ENCODE peak calls at places on chromosomes 4 and X, in six cellular contexts. One of them, this sample, is unnamed. For H3K4me1 and H3K36me3, the result is how much of the 10 kb centered on the place peaks cover.

GRCh38 chr4:61545902-61546498 is 345.9 kb downstream of the ADGRL3 start:
- DNase-seq in HCT116: no peak
- DNase-seq in thoracic aorta: no peak
- DNase-seq in mesenchymal stem cell: peak
- DNase-seq in mammary epithelial cell: no peak
- DNase-seq in right lobe of liver: no peak
- DNase-seq in this sample: no peak

GRCh38 chr4:98706200-98706813 is 47.9 kb upstream of the TSPAN5 start:
- DNase-seq in HCT116: no peak
- DNase-seq in thoracic aorta: no peak
- DNase-seq in mesenchymal stem cell: no peak
- DNase-seq in mammary epithelial cell: no peak
- DNase-seq in right lobe of liver: no peak
- DNase-seq in this sample: no peak

GRCh38 chr4:18938343-18939109 is 917.0 kb upstream of the LCORL start:
- DNase-seq in HCT116: no peak
- DNase-seq in thoracic aorta: no peak
- DNase-seq in mesenchymal stem cell: no peak
- DNase-seq in mammary epithelial cell: no peak
- DNase-seq in right lobe of liver: no peak
- DNase-seq in this sample: no peak

GRCh38 chr4:88814043-88814617 is 116.5 kb upstream of the NAP1L5 start:
- DNase-seq in HCT116: no peak
- DNase-seq in thoracic aorta: no peak
- DNase-seq in mesenchymal stem cell: no peak
- DNase-seq in mammary epithelial cell: no peak
- DNase-seq in right lobe of liver: peak
- DNase-seq in this sample: no peak

GRCh38 chr4:29423836-29424721 is 1296.1 kb upstream of the PCDH7 start:
- DNase-seq in HCT116: peak
- DNase-seq in thoracic aorta: no peak
- DNase-seq in mesenchymal stem cell: peak
- DNase-seq in mammary epithelial cell: peak
- DNase-seq in right lobe of liver: no peak
- DNase-seq in this sample: no peak

GRCh38 chr4:141339386-141339785 is 118.7 kb downstream of the ZNF330 start:
- DNase-seq in HCT116: no peak
- DNase-seq in thoracic aorta: no peak
- DNase-seq in mesenchymal stem cell: no peak
- DNase-seq in mammary epithelial cell: no peak
- DNase-seq in right lobe of liver: no peak
- DNase-seq in this sample: no peak

GRCh38 chr4:74109894-74110605 is 11.1 kb upstream of the CXCL2 start:
- DNase-seq in HCT116: peak
- DNase-seq in thoracic aorta: no peak
- DNase-seq in mesenchymal stem cell: peak
- DNase-seq in mammary epithelial cell: peak
- DNase-seq in right lobe of liver: no peak
- DNase-seq in this sample: no peak

GRCh38 chr4:125191252-125191651 is 123.5 kb upstream of the FAT4 start:
- DNase-seq in HCT116: no peak
- DNase-seq in thoracic aorta: no peak
- DNase-seq in mesenchymal stem cell: no peak
- DNase-seq in mammary epithelial cell: peak
- DNase-seq in right lobe of liver: no peak
- DNase-seq in this sample: no peak

GRCh38 chrX:15245896-15246295 is 24.0 kb downstream of the ASB9 start:
- DNase-seq in HCT116: no peak
- DNase-seq in thoracic aorta: no peak
- DNase-seq in mesenchymal stem cell: no peak
- DNase-seq in mammary epithelial cell: no peak
- DNase-seq in right lobe of liver: no peak
- DNase-seq in this sample: no peak

GRCh38 chr4:33107813-33108212 is 2387.6 kb downstream of the PCDH7 start:
- DNase-seq in HCT116: no peak
- DNase-seq in thoracic aorta: no peak
- DNase-seq in mesenchymal stem cell: peak
- DNase-seq in mammary epithelial cell: no peak
- DNase-seq in right lobe of liver: no peak
- DNase-seq in this sample: no peak

GRCh38 chr4:25863347-25863784 is 578 bp upstream of the SEL1L3 start:
- DNase-seq in HCT116: no peak
- DNase-seq in thoracic aorta: no peak
- DNase-seq in mesenchymal stem cell: no peak
- DNase-seq in mammary epithelial cell: no peak
- DNase-seq in right lobe of liver: peak
- DNase-seq in this sample: no peak

GRCh38 chr4:169340834-169341233 is 70.1 kb upstream of the SH3RF1 start:
- DNase-seq in HCT116: no peak
- DNase-seq in thoracic aorta: no peak
- DNase-seq in mesenchymal stem cell: no peak
- DNase-seq in mammary epithelial cell: no peak
- DNase-seq in right lobe of liver: no peak
- DNase-seq in this sample: no peak

GRCh38 chr4:6924361-6924779 is 14.7 kb downstream of the TBC1D14 start:
- DNase-seq in HCT116: no peak
- DNase-seq in thoracic aorta: no peak
- DNase-seq in mesenchymal stem cell: no peak
- DNase-seq in mammary epithelial cell: no peak
- DNase-seq in right lobe of liver: peak
- DNase-seq in this sample: no peak

GRCh38 chr4:154503598-154503997 is 12.0 kb upstream of the DCHS2 start:
- DNase-seq in HCT116: peak
- DNase-seq in thoracic aorta: no peak
- DNase-seq in mesenchymal stem cell: peak
- DNase-seq in mammary epithelial cell: peak
- DNase-seq in right lobe of liver: no peak
- DNase-seq in this sample: no peak

GRCh38 chr4:84852081-84852480 is 114.4 kb downstream of the WDFY3 start:
- DNase-seq in HCT116: peak
- DNase-seq in thoracic aorta: no peak
- DNase-seq in mesenchymal stem cell: no peak
- DNase-seq in mammary epithelial cell: peak
- DNase-seq in right lobe of liver: no peak
- DNase-seq in this sample: no peak

GRCh38 chr4:11719879-11720278 is 291.2 kb upstream of the HS3ST1 start:
- DNase-seq in HCT116: no peak
- DNase-seq in thoracic aorta: no peak
- DNase-seq in mesenchymal stem cell: no peak
- DNase-seq in mammary epithelial cell: no peak
- DNase-seq in right lobe of liver: no peak
- DNase-seq in this sample: no peak

GRCh38 chr4:172698256-172698655 is 470.4 kb upstream of the GALNT7 start:
- DNase-seq in HCT116: no peak
- DNase-seq in thoracic aorta: no peak
- DNase-seq in mesenchymal stem cell: no peak
- DNase-seq in mammary epithelial cell: no peak
- DNase-seq in right lobe of liver: no peak
- DNase-seq in this sample: no peak
- H3K4me1 ChIP-seq in HCT116: under half
- H3K4me1 ChIP-seq in thoracic aorta: under half
- H3K4me1 ChIP-seq in mesenchymal stem cell: under half
- H3K4me1 ChIP-seq in mammary epithelial cell: under half
- H3K4me1 ChIP-seq in right lobe of liver: under half
- H3K4me1 ChIP-seq in this sample: under half

GRCh38 chr4:76920715-76921114 is 22.8 kb upstream of the SOWAHB start:
- DNase-seq in HCT116: no peak
- DNase-seq in thoracic aorta: no peak
- DNase-seq in mesenchymal stem cell: no peak
- DNase-seq in mammary epithelial cell: no peak
- DNase-seq in right lobe of liver: no peak
- DNase-seq in this sample: no peak

GRCh38 chr4:76926841-76927240 is 22.7 kb upstream of the SEPTIN11 start:
- DNase-seq in HCT116: no peak
- DNase-seq in thoracic aorta: no peak
- DNase-seq in mesenchymal stem cell: no peak
- DNase-seq in mammary epithelial cell: no peak
- DNase-seq in right lobe of liver: no peak
- DNase-seq in this sample: no peak

GRCh38 chr4:76923619-76924357 is 25.8 kb upstream of the SEPTIN11 start:
- DNase-seq in HCT116: no peak
- DNase-seq in thoracic aorta: no peak
- DNase-seq in mesenchymal stem cell: no peak
- DNase-seq in mammary epithelial cell: peak
- DNase-seq in right lobe of liver: no peak
- DNase-seq in this sample: no peak
- H3K4me3 ChIP-seq in HCT116: no peak
- H3K4me3 ChIP-seq in thoracic aorta: no peak
- H3K4me3 ChIP-seq in mesenchymal stem cell: no peak
- H3K4me3 ChIP-seq in mammary epithelial cell: no peak
- H3K4me3 ChIP-seq in right lobe of liver: no peak
- H3K4me3 ChIP-seq in this sample: no peak

GRCh38 chr4:3244002-3244401 is 5.0 kb upstream of the MSANTD1 start:
- DNase-seq in HCT116: no peak
- DNase-seq in thoracic aorta: no peak
- DNase-seq in mesenchymal stem cell: no peak
- DNase-seq in mammary epithelial cell: no peak
- DNase-seq in right lobe of liver: no peak
- DNase-seq in this sample: no peak

GRCh38 chr4:3246458-3247398 is 2.2 kb upstream of the MSANTD1 start:
- DNase-seq in HCT116: no peak
- DNase-seq in thoracic aorta: no peak
- DNase-seq in mesenchymal stem cell: no peak
- DNase-seq in mammary epithelial cell: no peak
- DNase-seq in right lobe of liver: no peak
- DNase-seq in this sample: no peak

GRCh38 chr4:3243066-3243775 is 5.7 kb upstream of the MSANTD1 start:
- DNase-seq in HCT116: no peak
- DNase-seq in thoracic aorta: no peak
- DNase-seq in mesenchymal stem cell: no peak
- DNase-seq in mammary epithelial cell: no peak
- DNase-seq in right lobe of liver: no peak
- DNase-seq in this sample: no peak

GRCh38 chr4:3245676-3246075 is 3.3 kb upstream of the MSANTD1 start:
- DNase-seq in HCT116: no peak
- DNase-seq in thoracic aorta: no peak
- DNase-seq in mesenchymal stem cell: no peak
- DNase-seq in mammary epithelial cell: no peak
- DNase-seq in right lobe of liver: no peak
- DNase-seq in this sample: no peak

DNA sequence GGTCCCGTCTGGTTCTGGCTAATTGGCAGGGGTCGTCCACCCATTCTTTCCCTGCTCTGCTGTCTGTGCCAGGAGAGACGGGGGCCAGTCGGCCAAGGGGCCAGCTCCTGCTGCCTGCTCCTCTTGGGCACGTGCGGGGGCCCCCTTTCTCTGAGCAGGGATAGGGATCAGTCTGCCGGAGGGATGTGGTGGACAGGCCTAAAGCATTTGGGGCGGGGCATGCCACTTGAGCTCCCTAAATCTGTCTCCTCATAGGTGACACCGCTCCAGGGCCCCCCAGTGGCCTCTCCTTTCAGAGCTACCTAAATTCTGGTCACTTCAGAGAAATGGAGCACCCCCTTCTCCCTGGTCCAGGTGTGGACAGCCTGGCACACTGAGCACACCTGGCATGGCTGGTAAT is 4.2 kb upstream of the MSANTD1 start:
- DNase-seq in HCT116: no peak
- DNase-seq in thoracic aorta: no peak
- DNase-seq in mesenchymal stem cell: no peak
- DNase-seq in mammary epithelial cell: no peak
- DNase-seq in right lobe of liver: no peak
- DNase-seq in this sample: no peak
- H3K36me3 ChIP-seq in HCT116: under half
- H3K36me3 ChIP-seq in thoracic aorta: under half
- H3K36me3 ChIP-seq in mesenchymal stem cell: under half
- H3K36me3 ChIP-seq in mammary epithelial cell: under half
- H3K36me3 ChIP-seq in right lobe of liver: under half
- H3K36me3 ChIP-seq in this sample: under half

DNA sequence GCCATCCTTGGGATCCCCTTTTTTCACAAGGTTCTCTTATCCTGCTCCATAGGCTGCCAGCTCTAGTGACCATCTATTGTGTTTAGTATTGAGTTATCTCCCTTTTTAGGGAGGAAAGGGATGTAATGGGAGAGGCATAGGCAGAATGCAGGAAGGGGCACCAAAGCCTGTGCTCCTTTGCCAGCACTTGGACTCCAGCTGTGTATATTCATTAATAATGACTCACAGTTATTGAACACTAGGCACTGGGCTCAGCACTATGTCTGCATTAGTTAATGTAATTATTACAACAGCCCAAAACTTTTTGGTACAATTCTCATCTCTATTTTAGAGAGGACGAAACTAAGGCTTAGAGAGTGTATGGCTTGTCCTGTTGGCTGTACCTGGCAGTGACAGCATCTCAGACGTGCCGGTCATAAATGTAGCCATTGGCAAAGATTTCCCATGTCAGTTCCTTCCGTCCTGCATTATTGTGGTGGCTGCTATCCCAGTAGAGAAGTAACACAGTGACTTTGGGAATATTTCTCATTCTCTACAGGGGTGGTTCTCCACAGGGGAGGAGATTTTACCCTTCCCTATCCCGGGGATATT is 90.3 kb downstream of the AFF1 start:
- DNase-seq in HCT116: no peak
- DNase-seq in thoracic aorta: no peak
- DNase-seq in mesenchymal stem cell: no peak
- DNase-seq in mammary epithelial cell: no peak
- DNase-seq in right lobe of liver: no peak
- DNase-seq in this sample: no peak
- H3K4me1 ChIP-seq in HCT116: under half
- H3K4me1 ChIP-seq in thoracic aorta: under half
- H3K4me1 ChIP-seq in mesenchymal stem cell: under half
- H3K4me1 ChIP-seq in mammary epithelial cell: under half
- H3K4me1 ChIP-seq in right lobe of liver: under half
- H3K4me1 ChIP-seq in this sample: under half

This sample was measured in iPS DF 6.9.